ENCODE peak calls at places on chromosomes 12 and 14, in seven cellular contexts. N is activated CD4-positive, alpha-beta T cell treated with anti-CD3 and anti-CD28 coated beads, Interleukin-2, amount 50 U/mL, for 24 hours; F is NCI-H1092 treated with DMSO at 0.1 percent for 48 hours; H is nucleus accumbens; Z is activated effector memory CD4-positive, alpha-beta T cell treated with Interleukin-2 at 50 U/mL for 16 hours; P is left cardiac atrium; E is amniotic stem cell. I is an unnamed sample.

GRCh38 chr12:131829351-131829794 is 1.2 kb downstream of the MMP17 start:
- DNase-seq in N (no peak), F (no peak), H (no peak), Z (no peak), P (no peak), E (no peak), I (no peak)

GRCh38 chr12:88868062-88868461 is 287.8 kb upstream of the KITLG start:
- DNase-seq in N (no peak), F (no peak), H (no peak), Z (no peak), P (no peak), E (no peak), I (no peak)

GRCh38 chr12:11758838-11759509 is 109.5 kb downstream of the ETV6 start:
- DNase-seq in N (no peak), F (no peak), H (no peak), Z (no peak), P (peak; percentile 37), E (no peak), I (no peak)

GRCh38 chr14:49982522-49982951 is 89.7 kb downstream of the ARF6 start:
- DNase-seq in N (no peak), F (no peak), H (no peak), Z (no peak), P (no peak), E (peak; percentile 84), I (no peak)

GRCh38 chr12:90790747-90791146 is 164.2 kb downstream of the CCER1 start:
- DNase-seq in N (no peak), F (no peak), H (no peak), Z (no peak), P (no peak), E (no peak), I (no peak)

GRCh38 chr12:105987687-105988035 is 151.1 kb downstream of the NUAK1 start:
- DNase-seq in N (no peak), F (no peak), H (no peak), Z (no peak), P (no peak), E (no peak), I (no peak)

GRCh38 chr14:103056322-103057027 is 874 bp downstream of the CDC42BPB start:
- DNase-seq in N (no peak), F (peak; percentile 10), H (no peak), Z (no peak), P (peak; percentile 90), E (no peak), I (peak; percentile 59)

GRCh38 chr12:87266305-87266704 is 762.9 kb downstream of the C12orf50 start:
- DNase-seq in N (no peak), F (no peak), H (no peak), Z (no peak), P (no peak), E (no peak), I (no peak)

GRCh38 chr12:19529933-19530630 is 90.8 kb downstream of the AEBP2 start:
- DNase-seq in N (no peak), F (no peak), H (no peak), Z (no peak), P (no peak), E (no peak), I (no peak)

GRCh38 chr12:120951-121350 is 54.4 kb downstream of the IQSEC3 start:
- DNase-seq in N (no peak), F (no peak), H (no peak), Z (no peak), P (no peak), E (no peak), I (no peak)

GRCh38 chr14:79373451-79373850 is 837.9 kb downstream of the DIO2 start:
- DNase-seq in N (no peak), F (no peak), H (no peak), Z (no peak), P (no peak), E (no peak), I (no peak)

GRCh38 chr12:93419388-93420034 is 22.2 kb downstream of the UBE2N start:
- DNase-seq in N (no peak), F (peak; percentile 11), H (no peak), Z (no peak), P (no peak), E (peak; percentile 43), I (peak; percentile 56)

GRCh38 chr12:16610743-16611142 is 4.8 kb upstream of the LMO3 start:
- DNase-seq in N (no peak), F (peak; percentile 67), H (no peak), Z (no peak), P (no peak), E (no peak), I (peak; percentile 17)

GRCh38 chr12:55830601-55831406 is 1.4 kb upstream of the DNAJC14 start:
- DNase-seq in N (peak; percentile 26), F (peak; percentile 52), H (peak; percentile 43), Z (peak; percentile 11), P (peak; percentile 81), E (no peak), I (peak; percentile 74)

GRCh38 chr14:59321184-59321952 is 132.9 kb downstream of the DAAM1 start:
- DNase-seq in N (no peak), F (no peak), H (no peak), Z (no peak), P (no peak), E (no peak), I (no peak)

GRCh38 chr12:122166422-122167327 is 7.3 kb downstream of the IL31 start:
- DNase-seq in N (no peak), F (no peak), H (no peak), Z (peak; percentile 11), P (no peak), E (no peak), I (no peak)

GRCh38 chr14:51676549-51676948 is 24.8 kb downstream of the FRMD6 start:
- DNase-seq in N (no peak), F (no peak), H (no peak), Z (no peak), P (no peak), E (no peak), I (no peak)

GRCh38 chr12:4855121-4855924 is 54.4 kb upstream of the KCNA1 start:
- DNase-seq in N (peak; percentile 52), F (peak; percentile 84), H (no peak), Z (no peak), P (peak; percentile 43), E (peak; percentile 75), I (peak; percentile 51)

GRCh38 chr12:32515137-32515860 is 115.9 kb downstream of the FGD4 start:
- DNase-seq in N (no peak), F (peak; percentile 11), H (no peak), Z (no peak), P (no peak), E (no peak), I (no peak)

GRCh38 chr12:39365364-39366001 is 77.4 kb downstream of the KIF21A start:
- DNase-seq in N (no peak), F (no peak), H (no peak), Z (no peak), P (no peak), E (no peak), I (no peak)

GRCh38 chr12:71639341-71639760 is 24.3 kb downstream of the ZFC3H1 start:
- DNase-seq in N (no peak), F (no peak), H (no peak), Z (no peak), P (no peak), E (no peak), I (no peak)

GRCh38 chr12:12503384-12504078 is 59.1 kb downstream of the DUSP16 start:
- DNase-seq in N (no peak), F (no peak), H (no peak), Z (peak; percentile 25), P (no peak), E (no peak), I (no peak)

GRCh38 chr12:120039711-120040110 is 50.7 kb downstream of the BICDL1 start:
- DNase-seq in N (no peak), F (no peak), H (no peak), Z (no peak), P (no peak), E (no peak), I (no peak)

GRCh38 chr14:60655114-60655897 is 6.0 kb upstream of the SIX1 start:
- DNase-seq in N (no peak), F (no peak), H (no peak), Z (no peak), P (no peak), E (no peak), I (no peak)

GRCh38 chr12:104546575-104546974 is 89.8 kb downstream of the CHST11 start:
- DNase-seq in N (no peak), F (no peak), H (no peak), Z (no peak), P (no peak), E (no peak), I (no peak)

GRCh38 chr12:45336331-45336730 is 120.4 kb downstream of the ANO6 start:
- DNase-seq in N (no peak), F (no peak), H (no peak), Z (no peak), P (no peak), E (peak; percentile 70), I (no peak)

GRCh38 chr12:7060353-7060954 is at the start of gene C1S:
- DNase-seq in N (no peak), F (peak; percentile 5), H (no peak), Z (no peak), P (peak; percentile 74), E (peak; percentile 94), I (no peak)

GRCh38 chr12:19850341-19851065 is 411.2 kb downstream of the AEBP2 start:
- DNase-seq in N (no peak), F (no peak), H (no peak), Z (no peak), P (no peak), E (no peak), I (no peak)

GRCh38 chr12:68884251-68884650 is 48.7 kb downstream of the CPM start:
- DNase-seq in N (no peak), F (no peak), H (no peak), Z (no peak), P (no peak), E (no peak), I (no peak)

GRCh38 chr12:53069621-53070410 is 9.4 kb downstream of the SPRYD3 start:
- DNase-seq in N (no peak), F (no peak), H (no peak), Z (no peak), P (peak; percentile 52), E (no peak), I (no peak)

GRCh38 chr12:109240365-109240764 is 68.7 kb downstream of the FOXN4 start:
- DNase-seq in N (no peak), F (no peak), H (no peak), Z (no peak), P (no peak), E (no peak), I (no peak)

GRCh38 chr12:107903377-107904061 is 129.0 kb downstream of the ASCL4 start:
- DNase-seq in N (no peak), F (peak; percentile 26), H (no peak), Z (no peak), P (peak; percentile 67), E (no peak), I (peak; percentile 78)

GRCh38 chr14:46147486-46147885 is 504.1 kb downstream of the RPL10L start:
- DNase-seq in N (no peak), F (no peak), H (no peak), Z (no peak), P (no peak), E (no peak), I (no peak)

GRCh38 chr12:31687101-31687527 is 27.6 kb downstream of the ETFBKMT start:
- DNase-seq in N (no peak), F (no peak), H (no peak), Z (no peak), P (no peak), E (no peak), I (no peak)